ENCODE peak calls at places on chromosomes 16 and 17, in four cellular contexts. M is uterus; K is activated CD8-positive, alpha-beta memory T cell treated with anti-CD3 and anti-CD28 coated beads, Interleukin-2, amount 50 U/mL, for 4 hours; J is SK-MEL-5. I is an unnamed sample.

GRCh38 chr17:48011405-48012150 is 26.0 kb downstream of the COPZ2 start:
- DNase-seq in K (peak; percentile 29), M (no peak), J (no peak), I (no peak)

GRCh38 chr16:30061195-30061554 is 4.4 kb upstream of the ALDOA start:
- DNase-seq in J (no peak), M (no peak), K (no peak), I (no peak)

GRCh38 chr17:82056729-82057621 is 5.3 kb downstream of the GPS1 start:
- DNase-seq in J (no peak), M (no peak), K (no peak), I (no peak)

GRCh38 chr16:61887903-61888302 is 148.3 kb downstream of the CDH8 start:
- DNase-seq in K (no peak), J (no peak), M (no peak), I (no peak)

GRCh38 chr16:31200821-31201510 is 1.6 kb downstream of the PYCARD start:
- DNase-seq in J (peak; percentile 47), K (peak; percentile 45), M (no peak), I (no peak)

GRCh38 chr16:59180083-59180476 is 446.0 kb upstream of the GOT2 start:
- DNase-seq in K (no peak), M (no peak), J (no peak), I (no peak)

GRCh38 chr16:82761236-82761635 is 134.5 kb downstream of the CDH13 start:
- DNase-seq in J (no peak), K (no peak), M (peak; percentile 43), I (no peak)

GRCh38 chr16:10828851-10829331 is 10.3 kb upstream of the TVP23A start:
- DNase-seq in M (peak; percentile 95), J (peak; percentile 40), K (no peak), I (no peak)

GRCh38 chr17:17503566-17504130 is 7.5 kb upstream of the RASD1 start:
- DNase-seq in J (no peak), K (no peak), M (peak; percentile 40), I (no peak)

GRCh38 chr16:85162478-85163277 is 50.4 kb upstream of the CIBAR2 start:
- DNase-seq in J (no peak), M (peak; percentile 80), K (no peak), I (no peak)

GRCh38 chr17:44878627-44879221 is 20.5 kb downstream of the EFTUD2 start:
- DNase-seq in J (peak; percentile 62), K (no peak), M (no peak), I (no peak)

GRCh38 chr17:79948406-79948917 is 87.2 kb downstream of the TBC1D16 start:
- DNase-seq in J (no peak), M (peak; percentile 10), K (no peak), I (no peak)

I was measured in stimulated activated effector memory CD8-positive, alpha-beta T cell treated with anti-CD3 and anti-CD28 coated beads, Interleukin-12 subunit alpha, Interleukin-12 subunit beta, amount 100 ng/mL, for 72 hours.